ENCODE peak calls at places on chromosomes 13 and 19, in nine cellular contexts. P is AG04450; B is CD8-positive, alpha-beta T cell; D is dorsolateral prefrontal cortex; U is BJ; G is neural crest cell; W is tibial artery; V is upper lobe of right lung; R is GM10248. T is an unnamed sample.

GRCh38 chr13:111975539-111976473 is 91.1 kb upstream of the SOX1 start:
- DNase-seq in P (no peak), B (no peak), D (no peak), U (no peak), G (no peak), W (no peak), V (no peak), R (no peak), T (no peak)

GRCh38 chr19:14368011-14368513 is 13.2 kb upstream of the ADGRE5 start:
- DNase-seq in P (no peak), B (no peak), D (no peak), U (no peak), G (no peak), W (no peak), V (no peak), R (no peak), T (no peak)

GRCh38 chr19:32201661-32202060 is 143.7 kb upstream of the ZNF507 start:
- DNase-seq in P (no peak), B (no peak), D (no peak), U (no peak), G (no peak), W (peak), V (no peak), R (no peak), T (no peak)

GRCh38 chr19:16372065-16372915 is 47.7 kb downstream of the KLF2 start:
- DNase-seq in P (no peak), B (no peak), D (no peak), U (no peak), G (no peak), W (no peak), V (no peak), R (no peak), T (no peak)

GRCh38 chr19:41437944-41438574 is 1.7 kb downstream of the DMAC2 start:
- DNase-seq in P (no peak), B (no peak), D (no peak), U (no peak), G (no peak), W (no peak), V (peak), R (no peak), T (no peak)

GRCh38 chr13:35927554-35927953 is 203.6 kb downstream of the DCLK1 start:
- DNase-seq in P (peak), B (no peak), D (no peak), U (no peak), G (no peak), W (no peak), V (no peak), R (no peak), T (no peak)

GRCh38 chr13:41514853-41515395 is 57.6 kb downstream of the RGCC start:
- DNase-seq in P (no peak), B (no peak), D (no peak), U (no peak), G (no peak), W (no peak), V (no peak), R (no peak), T (peak)

GRCh38 chr13:43493496-43494000 is 293.2 kb downstream of the ENOX1 start:
- DNase-seq in P (no peak), B (no peak), D (no peak), U (no peak), G (no peak), W (no peak), V (no peak), R (no peak), T (no peak)

DNA sequence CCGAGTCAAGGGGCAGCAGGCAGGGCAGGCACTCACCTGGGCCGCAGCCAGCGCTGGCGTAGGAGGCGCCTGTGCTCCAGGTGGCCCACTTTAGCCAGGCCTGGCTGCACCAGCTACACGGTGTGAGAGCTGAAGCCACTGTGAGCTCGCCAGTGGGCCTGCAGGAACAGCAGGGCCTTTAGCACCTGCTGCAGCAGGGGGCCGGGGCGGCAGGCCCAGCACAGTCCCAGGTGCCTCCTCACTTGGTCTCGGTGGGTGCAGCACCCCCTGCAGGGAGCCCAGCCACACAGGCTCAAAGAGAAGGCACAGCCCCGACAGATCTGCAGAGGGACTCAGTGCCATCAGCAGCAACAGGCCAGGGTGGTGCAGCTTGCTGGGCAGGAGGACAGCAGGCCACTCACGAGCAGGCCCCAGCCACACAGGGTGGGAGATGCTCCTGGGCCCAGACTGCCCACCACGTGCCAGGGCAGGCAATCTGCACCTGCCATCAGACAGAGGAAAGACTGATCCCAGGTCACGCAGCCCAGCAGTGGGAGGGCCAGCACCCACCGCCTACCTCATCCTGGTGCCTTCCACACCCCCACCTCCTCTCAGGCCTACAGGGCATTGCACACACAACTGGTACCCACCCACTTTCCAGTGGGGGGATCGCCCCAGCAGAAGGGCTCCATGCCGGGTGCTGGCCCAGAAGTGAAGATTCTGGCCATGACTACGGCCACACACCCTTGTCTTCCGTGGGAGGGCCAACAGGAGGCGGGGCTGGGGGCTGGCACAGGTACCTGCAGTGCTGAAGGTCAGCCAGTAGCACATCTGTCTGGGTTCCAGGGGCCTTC is 15.8 kb downstream of the ARHGAP33 start:
- DNase-seq in P (no peak), B (no peak), D (no peak), U (no peak), G (no peak), W (no peak), V (peak), R (no peak), T (peak)
- TF ChIP-seq CTCF in P (no peak), B (no peak), D (no peak), U (peak), G (no peak), W (no peak), V (no peak), R (peak), T (no peak)

GRCh38 chr13:21767032-21767431 is 96.2 kb downstream of the FGF9 start:
- DNase-seq in P (no peak), B (no peak), D (no peak), U (no peak), G (no peak), W (no peak), V (no peak), R (no peak), T (no peak)
- TF ChIP-seq CTCF in P (no peak), B (no peak), D (no peak), U (no peak), G (no peak), W (no peak), V (no peak), R (no peak), T (no peak)

GRCh38 chr13:39417131-39417530 is 185.9 kb downstream of the LHFPL6 start:
- DNase-seq in P (no peak), B (no peak), D (peak), U (no peak), G (peak), W (no peak), V (no peak), R (no peak), T (peak)
- TF ChIP-seq CTCF in P (peak), B (no peak), D (peak), U (peak), G (peak), W (no peak), V (peak), R (no peak), T (peak)

GRCh38 chr19:4268816-4269430 is 10.1 kb upstream of the SHD start:
- DNase-seq in P (no peak), B (no peak), D (no peak), U (no peak), G (no peak), W (no peak), V (no peak), R (no peak), T (no peak)
- TF ChIP-seq CTCF in P (no peak), B (no peak), D (no peak), U (no peak), G (no peak), W (no peak), V (no peak), R (no peak), T (no peak)

GRCh38 chr19:53365134-53365898 is at the start of gene ZNF525:
- DNase-seq in P (no peak), B (peak), D (peak), U (no peak), G (peak), W (peak), V (peak), R (peak), T (peak)
- TF ChIP-seq CTCF in P (peak), B (peak), D (peak), U (peak), G (peak), W (peak), V (peak), R (no peak), T (peak)